ENCODE peak calls at places on chromosomes 16 and 17, in six cellular contexts. G is fibroblast of mammary gland, D is lower leg skin, T is foreskin fibroblast, X is GM06990, M is GM12865. P is an unnamed sample.

GRCh38 chr16:86239381-86239780 is 270.9 kb upstream of the FOXF1 start:
- DNase-seq in G (no peak), D (no peak), T (no peak), X (no peak), M (no peak), P (no peak)

GRCh38 chr17:32998893-32999240 is 7.2 kb downstream of the SPACA3 start:
- DNase-seq in G (peak; percentile 72), D (no peak), T (peak; percentile 69), X (no peak), M (no peak), P (no peak)

GRCh38 chr16:1781758-1782407 is 488 bp downstream of the SPSB3 start:
- DNase-seq in G (no peak), D (no peak), T (no peak), X (peak; percentile 45), M (peak; percentile 42), P (no peak)

GRCh38 chr16:9844361-9844760 is 337.9 kb downstream of the GRIN2A start:
- DNase-seq in G (peak; percentile 97), D (no peak), T (peak; percentile 91), X (no peak), M (no peak), P (no peak)

GRCh38 chr16:23140082-23140481 is 9.2 kb downstream of the USP31 start:
- DNase-seq in G (no peak), D (no peak), T (no peak), X (no peak), M (no peak), P (no peak)

GRCh38 chr16:87271256-87271655 is 45.9 kb downstream of the C16orf95 start:
- DNase-seq in G (no peak), D (no peak), T (no peak), X (no peak), M (no peak), P (no peak)

GRCh38 chr17:7261377-7262191 is 694 bp downstream of the CLDN7 start:
- DNase-seq in G (no peak), D (no peak), T (no peak), X (no peak), M (peak; percentile 29), P (no peak)

GRCh38 chr17:42894283-42895184 is 6.1 kb upstream of the G6PC1 start:
- DNase-seq in G (no peak), D (no peak), T (no peak), X (no peak), M (no peak), P (no peak)

GRCh38 chr16:1493746-1494094 is 560 bp downstream of the TELO2 start:
- DNase-seq in G (no peak), D (no peak), T (no peak), X (no peak), M (no peak), P (no peak)

GRCh38 chr16:88924834-88925539 is 52.0 kb downstream of the CBFA2T3 start:
- DNase-seq in G (peak; percentile 87), D (no peak), T (peak; percentile 71), X (no peak), M (peak; percentile 59), P (peak; percentile 42)

GRCh38 chr16:81210807-81211206 is 27.7 kb upstream of the BCO1 start:
- DNase-seq in G (no peak), D (no peak), T (no peak), X (no peak), M (no peak), P (no peak)

GRCh38 chr17:68125471-68125870 is 89.9 kb downstream of the KPNA2 start:
- DNase-seq in G (no peak), D (no peak), T (no peak), X (no peak), M (no peak), P (no peak)

GRCh38 chr16:60771138-60771537 is 1265.1 kb downstream of the CDH8 start:
- DNase-seq in G (no peak), D (no peak), T (no peak), X (no peak), M (no peak), P (no peak)

GRCh38 chr16:60776311-60776710 is 1259.9 kb downstream of the CDH8 start:
- DNase-seq in G (no peak), D (no peak), T (no peak), X (no peak), M (no peak), P (no peak)
- TF ChIP-seq CTCF in G (no peak), D (no peak), T (no peak), X (no peak), M (no peak), P (no peak)

DNA sequence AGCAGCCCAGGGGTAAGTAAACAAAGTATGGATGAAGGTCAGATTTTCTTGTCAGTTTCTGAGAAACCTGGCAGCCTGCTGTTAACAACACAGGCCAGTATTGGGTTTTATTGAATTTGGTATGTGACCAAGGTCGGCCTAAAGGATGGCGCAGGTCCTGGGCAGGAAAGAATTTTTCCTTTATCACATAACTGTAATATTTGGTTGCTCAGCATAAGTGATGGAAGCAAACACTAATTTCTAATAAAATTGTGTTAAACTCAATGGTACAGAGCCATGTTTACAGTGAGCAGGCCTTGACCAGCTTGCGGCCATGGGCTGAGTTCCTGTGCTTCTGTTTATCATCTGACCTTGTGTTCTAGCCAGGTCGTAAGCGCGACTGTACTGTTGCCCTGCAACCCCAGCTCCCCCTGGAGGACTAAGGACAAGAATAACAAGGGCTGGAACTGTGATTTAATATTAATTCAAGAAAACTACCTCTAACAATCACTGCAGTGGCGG is 10.5 kb downstream of the POLDIP2 start:
- DNase-seq in G (no peak), D (no peak), T (no peak), X (no peak), M (peak; percentile 36), P (no peak)
- TF ChIP-seq CTCF in G (peak; percentile 54), D (no peak), T (peak; percentile 24), X (no peak), M (peak; percentile 21), P (peak; percentile 20)

GRCh38 chr16:47110939-47111338 is 32.8 kb downstream of the NETO2 start:
- DNase-seq in G (peak; percentile 5), D (no peak), T (no peak), X (no peak), M (no peak), P (no peak)
- TF ChIP-seq CTCF in G (peak; percentile 13), D (no peak), T (no peak), X (no peak), M (no peak), P (no peak)

GRCh38 chr17:66191607-66192377 is at the start of gene CEP112:
- DNase-seq in G (peak; percentile 40), D (peak; percentile 32), T (peak; percentile 56), X (peak; percentile 87), M (peak; percentile 86), P (no peak)
- TF ChIP-seq CTCF in G (no peak), D (no peak), T (no peak), X (no peak), M (no peak), P (peak; percentile 17)

GRCh38 chr17:76234354-76234679 is 6.0 kb downstream of the RNF157 start:
- DNase-seq in G (peak; percentile 41), D (no peak), T (no peak), X (no peak), M (peak; percentile 81), P (no peak)
- TF ChIP-seq CTCF in G (no peak), D (no peak), T (no peak), X (no peak), M (no peak), P (no peak)

GRCh38 chr16:66814734-66815133 is 13.3 kb upstream of the TERB1 start:
- DNase-seq in G (no peak), D (no peak), T (no peak), X (no peak), M (no peak), P (no peak)

GRCh38 chr16:66809765-66810164 is 8.4 kb upstream of the TERB1 start:
- DNase-seq in G (no peak), D (no peak), T (no peak), X (no peak), M (no peak), P (no peak)

GRCh38 chr16:66811043-66811442 is 9.7 kb upstream of the TERB1 start:
- DNase-seq in G (no peak), D (no peak), T (no peak), X (no peak), M (no peak), P (no peak)

DNA sequence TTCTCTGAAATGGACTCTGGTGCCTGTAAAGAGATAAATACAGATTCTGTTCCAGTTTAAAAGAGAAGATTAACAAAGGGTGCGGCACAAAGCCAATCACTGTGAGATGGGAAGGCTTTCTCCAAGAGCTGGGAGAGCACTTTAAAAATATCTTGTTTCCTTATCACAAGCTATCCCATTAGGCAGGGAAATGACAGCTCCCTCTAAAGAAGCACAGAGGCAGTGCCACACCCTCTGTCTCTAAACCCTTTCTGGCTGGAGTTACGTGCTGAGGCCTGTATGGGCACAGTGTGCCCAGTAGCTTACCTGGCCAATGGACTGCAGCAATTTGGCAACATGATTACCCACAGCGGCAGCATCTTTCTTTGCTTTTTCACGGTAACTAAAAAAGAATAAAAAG is 9.0 kb upstream of the TERB1 start:
- DNase-seq in G (no peak), D (no peak), T (no peak), X (no peak), M (no peak), P (no peak)
- TF ChIP-seq CTCF in G (no peak), D (no peak), T (no peak), X (no peak), M (no peak), P (no peak)

P was measured in AG04449.